ENCODE peak calls at places on chromosomes 4 and X, in five cellular contexts. S, F, D, M and Y are unnamed samples.
A peak's percentile ranks its signal among the peaks of the same experiment; 100 is the strongest.

GRCh38 chr4:102259081-102259480 is 86.2 kb downstream of the SLC39A8 start:
- DNase-seq in M (no peak), S (no peak), F (no peak), D (no peak), Y (no peak)

GRCh38 chr4:137032242-137032641 is 500.1 kb downstream of the PCDH18 start:
- DNase-seq in D (peak; percentile 95), S (no peak), M (no peak), F (no peak), Y (no peak)

GRCh38 chrX:27336466-27337091 is 126.6 kb downstream of the PPP4R3C start:
- DNase-seq in M (no peak), S (no peak), F (peak; percentile 3), D (peak; percentile 62), Y (no peak)

GRCh38 chr4:22534374-22534773 is 18.5 kb upstream of the ADGRA3 start:
- DNase-seq in F (no peak), S (no peak), D (no peak), M (no peak), Y (no peak)

GRCh38 chr4:1328267-1329155 is 18.5 kb upstream of the UVSSA start:
- DNase-seq in M (no peak), S (no peak), F (no peak), D (no peak), Y (no peak)

GRCh38 chrX:41733939-41734338 is 10.0 kb downstream of the GPR82 start:
- DNase-seq in F (no peak), M (no peak), S (no peak), D (no peak), Y (no peak)

GRCh38 chr4:184400375-184400870 is 73.9 kb downstream of the IRF2 start:
- DNase-seq in F (no peak), D (no peak), S (no peak), M (no peak), Y (peak; percentile 81)

GRCh38 chrX:45445745-45446412 is 245.2 kb upstream of the DIPK2B start:
- DNase-seq in D (no peak), S (no peak), F (peak; percentile 49), M (no peak), Y (peak; percentile 74)

GRCh38 chr4:163554870-163555465 is 60.5 kb downstream of the TMA16 start:
- DNase-seq in D (peak; percentile 35), F (no peak), M (no peak), S (no peak), Y (no peak)

GRCh38 chrX:153766098-153766817 is 2.2 kb downstream of the PLXNB3 start:
- DNase-seq in D (peak; percentile 60), S (no peak), M (no peak), F (no peak), Y (no peak)

GRCh38 chrX:53093177-53093655 is 726 bp upstream of the KANTR start:
- DNase-seq in M (peak; percentile 66), D (peak; percentile 80), S (peak; percentile 25), F (peak; percentile 65), Y (no peak)

GRCh38 chrX:22060451-22060940 is 28.4 kb downstream of the PHEX start:
- DNase-seq in M (no peak), S (no peak), F (no peak), D (no peak), Y (peak; percentile 29)

GRCh38 chr4:108683479-108683878 is 33.1 kb downstream of the OSTC start:
- DNase-seq in F (peak; percentile 15), M (no peak), D (peak; percentile 48), S (no peak), Y (no peak)

GRCh38 chr4:10622728-10623127 is 61.8 kb downstream of the CLNK start:
- DNase-seq in D (no peak), F (peak; percentile 7), S (no peak), M (no peak), Y (no peak)

GRCh38 chrX:50941638-50942037 is 31.1 kb downstream of the BMP15 start:
- DNase-seq in D (peak; percentile 12), F (no peak), S (no peak), M (no peak), Y (no peak)

GRCh38 chr4:71602271-71602890 is 181.5 kb downstream of the GC start:
- DNase-seq in F (no peak), S (no peak), M (no peak), D (no peak), Y (peak; percentile 3)

GRCh38 chr4:19693949-19694597 is 557.6 kb upstream of the SLIT2 start:
- DNase-seq in M (no peak), S (no peak), D (peak; percentile 83), F (no peak), Y (no peak)

GRCh38 chr4:81142744-81143143 is 72.3 kb downstream of the PRKG2 start:
- DNase-seq in D (no peak), M (no peak), S (no peak), F (no peak), Y (no peak)

GRCh38 chrX:69386681-69387080 is 117.4 kb upstream of the NALF2 start:
- DNase-seq in F (no peak), S (no peak), M (no peak), D (no peak), Y (no peak)

GRCh38 chrX:20454117-20454516 is 187.4 kb upstream of the RPS6KA3 start:
- DNase-seq in D (no peak), F (no peak), M (no peak), S (no peak), Y (no peak)

GRCh38 chr4:8648816-8649630 is 56.5 kb downstream of the CPZ start:
- DNase-seq in M (no peak), D (no peak), F (no peak), S (no peak), Y (no peak)

GRCh38 chr4:8199594-8200301 is 658 bp downstream of the SH3TC1 start:
- DNase-seq in F (no peak), D (peak; percentile 40), M (no peak), S (no peak), Y (no peak)

GRCh38 chr4:186932631-186933150 is 209.0 kb upstream of the FAT1 start:
- DNase-seq in M (no peak), F (peak; percentile 99), D (peak; percentile 17), S (no peak), Y (no peak)

GRCh38 chrX:1249101-1249887 is 19.3 kb upstream of the CSF2RA start:
- DNase-seq in M (no peak), S (no peak), D (peak; percentile 96), F (no peak), Y (no peak)

GRCh38 chrX:111288841-111289240 is 18.6 kb upstream of the CAPN6 start:
- DNase-seq in M (no peak), F (no peak), D (no peak), S (no peak), Y (no peak)

GRCh38 chr4:119898211-119898610 is 168.4 kb downstream of the MAD2L1 start:
- DNase-seq in D (no peak), S (no peak), F (no peak), M (no peak), Y (no peak)

GRCh38 chr4:111797455-111798163 is 347.6 kb upstream of the FAM241A start:
- DNase-seq in F (no peak), D (no peak), S (no peak), M (no peak), Y (no peak)

GRCh38 chr4:25229804-25230203 is 4.0 kb upstream of the PI4K2B start:
- DNase-seq in M (no peak), S (no peak), D (no peak), F (no peak), Y (no peak)

GRCh38 chr4:108592674-108592986 is 27.7 kb upstream of the RPL34 start:
- DNase-seq in D (no peak), F (no peak), S (no peak), M (no peak), Y (no peak)

GRCh38 chr4:75004755-75005668 is 72.1 kb downstream of the PARM1 start:
- DNase-seq in S (no peak), F (no peak), M (peak; percentile 70), D (peak; percentile 93), Y (no peak)

GRCh38 chr4:40458109-40458508 is 123.0 kb downstream of the CHRNA9 start:
- DNase-seq in F (no peak), D (no peak), S (no peak), M (no peak), Y (no peak)

GRCh38 chr4:40453912-40454311 is 118.8 kb downstream of the CHRNA9 start:
- DNase-seq in M (no peak), F (no peak), S (no peak), D (no peak), Y (no peak)

GRCh38 chr4:40452490-40452813 is 117.3 kb downstream of the CHRNA9 start:
- DNase-seq in M (no peak), F (no peak), S (no peak), D (no peak), Y (no peak)

GRCh38 chr4:40454816-40455215 is 119.7 kb downstream of the CHRNA9 start:
- DNase-seq in D (no peak), F (no peak), S (no peak), M (no peak), Y (no peak)

GRCh38 chr4:40455340-40455902 is 120.3 kb downstream of the CHRNA9 start:
- DNase-seq in S (no peak), F (no peak), D (no peak), M (no peak), Y (no peak)
- H3K27ac ChIP-seq in S (no peak overlapping the region), F (no peak overlapping the region), D (no peak overlapping the region), M (no peak overlapping the region), Y (peak overlapping the region; percentile 52)

DNA sequence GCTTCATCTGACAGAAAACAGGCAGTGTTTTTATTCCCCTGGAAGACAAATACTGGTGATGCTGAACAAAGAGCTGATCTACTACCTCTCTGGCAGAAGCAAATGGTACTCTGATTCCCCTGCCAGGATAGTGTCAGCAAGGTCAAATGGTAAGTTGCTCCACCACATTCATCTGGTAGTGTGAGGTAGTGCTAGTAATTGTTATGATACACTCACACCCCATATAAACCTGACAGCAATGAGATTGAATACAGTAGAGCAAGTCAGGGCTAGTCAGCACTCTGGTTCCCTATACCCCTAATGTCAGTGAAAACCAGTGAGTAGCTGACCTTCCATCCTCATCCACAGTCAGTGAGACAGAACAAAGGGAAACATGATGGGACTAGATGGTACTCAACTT is 3.4 kb upstream of the SPIN4 start:
- DNase-seq in F (no peak), S (no peak), M (no peak), D (no peak), Y (peak; percentile 14)
- H3K27ac ChIP-seq in F (no peak overlapping the region), S (no peak overlapping the region), M (no peak overlapping the region), D (no peak overlapping the region), Y (no peak overlapping the region)

GRCh38 chr4:126007142-126007541 is 692.4 kb downstream of the FAT4 start:
- DNase-seq in D (no peak), S (no peak), M (no peak), F (no peak), Y (no peak)
- H3K27ac ChIP-seq in D (no peak overlapping the region), S (no peak overlapping the region), M (no peak overlapping the region), F (no peak overlapping the region), Y (no peak overlapping the region)

DNA sequence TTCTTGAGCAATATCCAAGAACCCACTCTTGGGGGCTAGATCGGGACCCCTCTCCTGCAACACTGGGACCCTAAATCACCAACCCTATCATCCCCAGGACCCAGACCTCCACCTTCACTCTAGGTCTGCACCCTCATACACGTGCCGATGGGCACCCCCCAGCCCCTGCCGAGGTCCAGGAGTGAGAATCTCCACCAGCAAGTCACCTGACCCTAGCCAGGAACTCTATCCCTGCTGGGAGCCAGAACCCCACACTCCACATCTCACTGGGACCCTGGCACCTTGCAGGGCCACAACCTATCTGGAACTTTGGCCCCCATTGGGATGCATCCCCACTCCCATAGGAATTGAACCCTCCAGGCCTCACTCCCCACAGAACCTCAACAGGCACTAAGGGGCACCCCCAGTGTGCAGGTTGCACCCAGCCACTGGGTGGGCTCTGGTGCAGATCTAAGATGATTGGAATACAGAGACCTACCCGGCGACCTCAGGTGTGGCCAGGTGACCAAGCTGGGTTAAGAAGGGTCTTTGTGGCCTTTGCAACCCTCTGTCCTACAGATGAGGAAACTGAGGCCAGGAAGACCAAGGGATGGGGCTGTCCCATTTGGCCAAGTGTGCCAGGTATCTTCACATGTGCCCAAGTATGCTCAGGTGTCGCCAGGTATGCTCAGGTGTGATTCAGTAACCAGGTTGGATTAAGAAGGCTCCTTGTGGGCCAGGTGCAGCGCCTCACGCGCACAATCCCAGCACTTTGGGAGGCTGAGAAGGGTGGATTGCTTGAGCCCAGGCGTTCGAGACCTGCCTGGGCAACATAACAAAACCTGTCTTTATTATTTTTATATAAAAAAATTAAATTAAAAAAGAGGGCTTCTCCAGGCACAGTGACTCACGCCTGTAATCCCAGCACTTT is 3.1 kb upstream of the DHRSX start:
- DNase-seq in D (no peak), S (no peak), F (no peak), M (no peak), Y (no peak)
- H3K27ac ChIP-seq in D (no peak overlapping the region), S (no peak overlapping the region), F (no peak overlapping the region), M (no peak overlapping the region), Y (no peak overlapping the region)